ENCODE peak calls at places on chromosome 9, in five cellular contexts. A, H, D, J and C are unnamed samples.

GRCh38 chr9:109512170-109512756 is 14.2 kb upstream of the PTPN3 start:
- DNase-seq in A (no peak), H (no peak), D (no peak), J (peak), C (no peak)

GRCh38 chr9:83992407-83992806 is 11.8 kb downstream of the RMI1 start:
- DNase-seq in A (no peak), H (no peak), D (peak), J (no peak), C (no peak)

GRCh38 chr9:105064248-105065118 is 136.5 kb upstream of the ABCA1 start:
- DNase-seq in A (peak), H (no peak), D (peak), J (peak), C (peak)

GRCh38 chr9:76873821-76874220 is 32.1 kb downstream of the PRUNE2 start:
- DNase-seq in A (no peak), H (no peak), D (no peak), J (no peak), C (no peak)

GRCh38 chr9:7691909-7692308 is 107.7 kb downstream of the DMAC1 start:
- DNase-seq in A (no peak), H (no peak), D (no peak), J (no peak), C (no peak)

GRCh38 chr9:83281306-83282255 is 218.6 kb upstream of the RASEF start:
- DNase-seq in A (no peak), H (no peak), D (peak), J (peak), C (no peak)

GRCh38 chr9:131663288-131663687 is 76.6 kb downstream of the RAPGEF1 start:
- DNase-seq in A (no peak), H (no peak), D (no peak), J (no peak), C (no peak)

GRCh38 chr9:124373851-124374250 is 41.4 kb downstream of the PSMB7 start:
- DNase-seq in A (no peak), H (no peak), D (no peak), J (no peak), C (no peak)

GRCh38 chr9:116282598-116282997 is 129.0 kb downstream of the PAPPA start:
- DNase-seq in A (no peak), H (no peak), D (no peak), J (no peak), C (peak)

DNA sequence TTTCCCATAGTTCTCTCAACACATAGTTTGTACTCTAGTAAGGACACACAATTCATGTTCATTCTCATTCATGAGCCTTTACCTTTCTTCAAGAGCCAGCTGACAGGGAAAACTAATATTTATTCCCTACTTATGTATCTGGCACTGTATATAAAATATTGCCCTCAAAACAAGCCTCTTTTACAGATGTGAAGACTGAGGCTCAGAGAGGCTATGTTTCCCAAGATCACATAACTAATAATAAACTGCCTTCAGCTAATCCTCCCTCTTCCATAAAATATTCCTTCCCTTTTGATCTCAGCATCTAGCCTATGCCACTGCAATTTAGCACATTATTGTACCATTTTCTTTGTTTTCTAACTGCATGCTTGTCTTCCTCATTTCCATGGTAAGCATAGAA is 18.2 kb downstream of the ALDOB start:
- DNase-seq in A (no peak), H (no peak), D (no peak), J (no peak), C (no peak)
- H2BK12ac ChIP-seq in A (no peak), H (no peak), D (no peak), J (no peak), C (no peak)

GRCh38 chr9:99441829-99442228 is 219.7 kb downstream of the SEC61B start:
- DNase-seq in A (no peak), H (no peak), D (no peak), J (no peak), C (no peak)
- H2BK12ac ChIP-seq in A (no peak), H (no peak), D (no peak), J (no peak), C (no peak)

GRCh38 chr9:73863924-73864323 is 633.2 kb upstream of the RORB start:
- DNase-seq in A (no peak), H (no peak), D (no peak), J (no peak), C (no peak)
- H2BK12ac ChIP-seq in A (no peak), H (no peak), D (no peak), J (no peak), C (no peak)

DNA sequence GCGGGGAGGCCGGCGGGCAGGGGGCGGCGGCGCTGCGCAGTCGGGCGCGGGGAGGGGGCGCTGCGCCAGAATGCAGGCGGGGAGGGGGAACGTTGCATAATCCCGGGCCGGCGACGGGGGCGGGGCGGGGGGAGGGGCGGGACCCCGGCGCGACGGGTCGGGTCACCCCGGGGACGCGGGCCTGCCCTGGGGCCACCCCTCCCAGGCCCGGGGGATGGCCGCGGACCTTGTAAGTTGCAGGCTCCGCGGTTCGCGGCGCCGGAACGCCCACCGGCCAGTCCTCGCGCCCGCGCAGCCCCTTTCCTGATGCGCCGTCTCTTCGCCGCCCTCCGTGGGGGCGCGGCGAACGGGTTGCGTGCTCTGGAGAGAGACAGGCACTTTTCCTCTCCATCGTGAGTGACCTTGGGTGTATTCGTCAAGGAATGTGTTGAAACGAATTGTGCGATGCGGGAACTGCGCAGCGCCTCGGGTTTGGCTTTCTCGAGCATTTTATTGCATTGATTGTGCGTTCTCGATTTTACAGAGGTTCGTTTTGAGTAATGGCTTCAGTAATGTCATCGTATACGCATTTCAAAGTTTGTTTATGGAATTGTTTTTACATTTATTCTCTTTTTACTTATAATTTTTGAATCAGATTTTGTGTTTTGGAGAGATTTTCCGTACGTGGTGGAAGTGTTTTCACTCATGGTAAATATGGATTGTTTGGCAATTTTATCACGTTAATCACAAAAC is 808 bp downstream of the SPIN1 start:
- DNase-seq in A (peak), H (peak), D (peak), J (peak), C (peak)
- H2BK12ac ChIP-seq in A (no peak), H (peak), D (no peak), J (peak), C (no peak)

DNA sequence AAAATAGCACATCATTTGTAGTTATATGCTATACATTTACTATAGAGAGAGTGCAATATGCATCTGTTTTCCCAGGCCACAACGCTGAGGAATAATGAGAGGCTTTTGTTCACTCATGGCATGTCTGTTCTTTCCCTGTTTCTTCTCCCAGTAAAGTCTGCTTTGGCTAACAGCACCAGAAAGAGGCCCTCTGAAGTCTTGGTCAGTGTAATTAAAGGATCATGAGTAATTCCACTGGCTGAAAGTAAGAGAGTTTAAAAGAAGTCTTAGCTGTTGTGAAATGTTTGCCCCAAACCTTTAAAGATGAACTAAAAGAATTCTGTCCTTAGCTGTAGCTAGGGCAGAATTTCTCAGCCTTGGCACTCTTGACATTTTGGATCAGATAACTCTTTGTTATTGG is 228.8 kb downstream of the TLE4 start:
- DNase-seq in A (no peak), H (no peak), D (peak), J (no peak), C (no peak)
- H2BK12ac ChIP-seq in A (no peak), H (no peak), D (no peak), J (no peak), C (no peak)

GRCh38 chr9:121404906-121405305 is 34.9 kb upstream of the STOM start:
- DNase-seq in A (no peak), H (no peak), D (no peak), J (peak), C (no peak)
- H2BK12ac ChIP-seq in A (no peak), H (no peak), D (no peak), J (no peak), C (no peak)

DNA sequence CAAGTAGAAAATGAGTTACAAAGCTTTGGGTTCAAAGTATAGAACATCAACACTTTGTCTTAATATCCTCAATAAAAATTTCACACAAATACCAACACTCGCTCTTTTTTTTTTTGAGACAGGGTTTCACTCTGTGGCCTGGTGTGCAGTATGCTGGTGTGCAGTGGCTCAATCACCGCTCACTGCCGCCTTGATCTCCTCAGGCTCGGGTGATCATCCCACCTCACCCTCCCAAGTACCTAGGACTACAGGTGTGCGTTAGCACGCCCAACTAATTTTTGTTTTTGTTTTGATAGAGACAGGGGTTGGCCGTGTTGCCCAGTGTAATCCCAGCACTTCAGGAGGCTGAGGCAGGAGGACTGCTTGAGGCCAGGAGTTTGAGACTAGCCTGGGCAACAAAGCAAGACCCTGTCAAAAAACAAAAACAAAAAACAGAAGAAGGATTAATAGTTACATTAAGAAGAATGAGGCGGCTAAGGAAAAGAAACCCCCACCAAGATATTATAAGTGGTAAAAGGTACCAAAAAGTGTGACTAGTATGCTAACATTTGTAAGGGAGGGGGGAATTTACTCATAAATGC is 20.3 kb downstream of the FNBP1 start:
- DNase-seq in A (no peak), H (no peak), D (no peak), J (no peak), C (no peak)
- H2BK12ac ChIP-seq in A (no peak), H (no peak), D (no peak), J (no peak), C (no peak)

DNA sequence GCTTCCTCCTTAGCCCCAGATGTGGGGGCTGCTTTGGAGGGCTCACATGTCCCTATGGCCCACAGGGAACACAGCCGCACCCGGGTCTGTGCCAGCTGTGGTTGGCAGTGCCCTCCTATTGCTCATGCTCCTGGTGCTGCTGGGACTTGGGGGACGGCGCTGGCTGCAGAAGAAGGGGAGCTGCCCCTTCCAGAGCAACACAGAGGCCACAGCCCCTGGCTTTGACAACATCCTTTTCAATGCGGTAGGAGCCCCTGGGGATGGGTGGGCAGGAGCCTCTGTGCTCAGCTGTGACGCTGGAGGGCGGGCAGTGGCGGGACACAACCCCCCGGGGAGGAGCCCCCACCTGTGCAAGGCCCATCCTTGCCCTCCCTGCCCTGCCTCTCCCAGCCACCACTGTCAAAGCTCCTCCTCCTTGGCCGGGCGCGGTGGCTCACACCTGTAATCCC is 6.3 kb downstream of the EDF1 start:
- DNase-seq in A (no peak), H (peak), D (no peak), J (no peak), C (no peak)
- H2BK12ac ChIP-seq in A (no peak), H (no peak), D (no peak), J (no peak), C (no peak)

DNA sequence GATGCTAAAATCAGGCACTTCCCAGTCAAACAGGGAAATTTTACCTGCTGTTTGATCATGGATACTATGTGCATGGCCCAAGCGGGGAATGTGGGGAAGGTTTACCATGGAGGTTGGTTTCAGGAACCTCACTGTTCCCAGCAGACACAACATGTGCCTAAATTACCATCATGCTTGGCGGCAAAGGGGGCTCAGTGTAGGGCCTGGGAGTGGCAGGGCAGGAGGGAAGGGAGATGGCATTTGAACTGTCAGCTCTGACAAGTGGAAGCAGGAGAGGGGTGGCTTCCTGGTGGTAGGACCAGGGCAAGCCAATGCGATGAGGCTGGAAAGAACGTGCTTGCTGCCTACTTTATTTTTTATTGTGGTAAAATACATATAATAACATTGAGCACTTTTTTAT is 71.7 kb upstream of the SLC25A51 start:
- DNase-seq in A (no peak), H (no peak), D (no peak), J (no peak), C (no peak)
- H2BK12ac ChIP-seq in A (no peak), H (no peak), D (peak), J (no peak), C (no peak)

GRCh38 chr9:6354072-6354686 is 26.0 kb downstream of the TPD52L3 start:
- DNase-seq in A (peak), H (peak), D (peak), J (peak), C (peak)

GRCh38 chr9:6356904-6357303 is 28.7 kb downstream of the TPD52L3 start:
- DNase-seq in A (no peak), H (no peak), D (no peak), J (no peak), C (no peak)

GRCh38 chr9:6355728-6356127 is 27.6 kb downstream of the TPD52L3 start:
- DNase-seq in A (no peak), H (no peak), D (peak), J (peak), C (no peak)

GRCh38 chr9:6351757-6352156 is 23.6 kb downstream of the TPD52L3 start:
- DNase-seq in A (peak), H (no peak), D (no peak), J (no peak), C (no peak)

GRCh38 chr9:6356441-6356840 is 28.3 kb downstream of the TPD52L3 start:
- DNase-seq in A (no peak), H (no peak), D (no peak), J (peak), C (no peak)
- H2BK12ac ChIP-seq in A (no peak), H (no peak), D (no peak), J (no peak), C (no peak)